ENCODE peak calls at places on chromosomes 2 and 18, in six cellular contexts. S is HL-60; M is A549; G is tibial nerve; Q is Karpas-422; C is CD4-positive, alpha-beta T cell. A is an unnamed sample.

GRCh38 chr2:222193328-222194008 is 105.3 kb downstream of the PAX3 start:
- DNase-seq in C (no peak), G (no peak), M (no peak), Q (peak; percentile 71), S (no peak), A (no peak)

GRCh38 chr2:109403841-109404201 is 209.9 kb downstream of the SEPTIN10 start:
- DNase-seq in C (no peak), S (no peak), G (no peak), M (no peak), Q (no peak), A (no peak)

GRCh38 chr2:174868916-174869315 is 104.6 kb upstream of the CHRNA1 start:
- DNase-seq in G (no peak), S (no peak), Q (no peak), M (no peak), C (no peak), A (no peak)

GRCh38 chr2:215479536-215480240 is 43.8 kb upstream of the FN1 start:
- DNase-seq in C (no peak), G (no peak), Q (no peak), S (no peak), M (no peak), A (no peak)

GRCh38 chr2:190583507-190584337 is 49.2 kb upstream of the NEMP2 start:
- DNase-seq in M (no peak), C (no peak), G (no peak), S (no peak), Q (peak; percentile 44), A (no peak)

GRCh38 chr2:45342-46130 is 769 bp downstream of the FAM110C start:
- DNase-seq in S (no peak), G (no peak), M (peak; percentile 15), Q (no peak), C (no peak), A (no peak)

GRCh38 chr2:168231609-168232241 is 15.7 kb downstream of the STK39 start:
- DNase-seq in G (no peak), C (no peak), M (no peak), Q (no peak), S (no peak), A (no peak)

GRCh38 chr2:53896864-53897263 is 37.1 kb upstream of the GPR75 start:
- DNase-seq in G (no peak), M (peak; percentile 18), C (no peak), S (no peak), Q (no peak), A (no peak)

GRCh38 chr2:239791727-239792648 is 233.2 kb downstream of the NDUFA10 start:
- DNase-seq in C (no peak), S (no peak), G (no peak), M (no peak), Q (no peak), A (no peak)

GRCh38 chr2:213818436-213818835 is 534.2 kb downstream of the SPAG16 start:
- DNase-seq in Q (no peak), C (no peak), G (no peak), M (no peak), S (no peak), A (no peak)

GRCh38 chr2:20618468-20618885 is 32.4 kb downstream of the HS1BP3 start:
- DNase-seq in Q (no peak), M (no peak), G (no peak), S (no peak), C (no peak), A (peak; percentile 75)

GRCh38 chr2:196075196-196075595 is 6.6 kb upstream of the DNAH7 start:
- DNase-seq in Q (peak; percentile 2), M (no peak), S (no peak), C (no peak), G (no peak), A (no peak)

GRCh38 chr18:59961086-59961485 is 61.3 kb downstream of the PMAIP1 start:
- DNase-seq in S (peak; percentile 32), Q (peak; percentile 71), C (no peak), G (no peak), M (no peak), A (no peak)
- H3K27ac ChIP-seq in S (no peak overlapping the region), Q (peak overlapping the region; percentile 85), C (no peak overlapping the region), G (no peak overlapping the region), M (no peak overlapping the region), A (no peak overlapping the region)

DNA sequence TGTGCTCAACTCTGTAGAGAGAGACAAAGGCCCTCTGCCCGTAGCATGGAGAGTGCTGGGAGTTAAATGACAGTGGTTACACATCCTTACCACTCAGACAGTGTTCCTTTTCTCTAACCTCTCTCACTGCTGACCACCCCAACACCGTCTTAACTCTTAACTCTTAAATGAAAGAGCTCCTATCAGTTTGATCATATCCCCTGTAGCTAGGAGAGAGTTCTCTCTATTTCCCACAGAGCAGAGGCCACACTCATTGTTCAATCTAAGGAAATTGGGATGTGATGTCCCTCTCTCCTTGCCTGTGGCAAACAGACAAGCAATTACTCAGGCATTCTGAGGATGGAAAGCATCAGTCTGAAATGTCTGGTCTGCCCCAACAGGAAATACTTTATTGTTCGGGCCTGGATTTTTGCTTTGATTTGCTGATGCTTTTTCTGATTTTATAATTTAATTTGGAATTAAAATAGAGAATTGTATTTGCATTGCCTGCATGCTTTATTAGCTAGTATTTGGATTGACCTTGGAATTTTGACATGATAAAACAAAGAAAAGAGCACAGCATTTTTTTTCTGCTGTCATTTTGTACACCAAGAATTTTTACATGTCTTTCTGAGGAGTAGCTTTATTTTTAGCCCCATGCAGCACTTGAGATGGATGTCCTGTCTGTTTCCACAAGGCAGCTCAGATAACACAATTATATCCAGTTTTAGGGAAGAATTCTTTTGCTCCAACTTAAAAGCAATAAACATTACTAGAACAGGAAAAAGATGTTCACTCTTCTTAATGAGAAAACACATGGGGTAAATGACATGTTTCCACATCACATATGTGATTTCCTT is 27.7 kb upstream of the IER3IP1 start:
- DNase-seq in S (no peak), C (no peak), M (no peak), Q (no peak), G (no peak), A (no peak)
- H3K27ac ChIP-seq in S (no peak overlapping the region), C (no peak overlapping the region), M (no peak overlapping the region), Q (no peak overlapping the region), G (no peak overlapping the region), A (no peak overlapping the region)

GRCh38 chr2:102114290-102114721 is 28.2 kb upstream of the IL1R1 start:
- DNase-seq in S (no peak), M (no peak), Q (no peak), C (no peak), G (no peak), A (no peak)

GRCh38 chr2:102119255-102119654 is 23.3 kb upstream of the IL1R1 start:
- DNase-seq in C (no peak), S (no peak), Q (no peak), G (no peak), M (no peak), A (no peak)

GRCh38 chr2:102117488-102117887 is 25.1 kb upstream of the IL1R1 start:
- DNase-seq in G (no peak), C (no peak), M (no peak), S (no peak), Q (no peak), A (no peak)

GRCh38 chr2:102114851-102115497 is 27.6 kb upstream of the IL1R1 start:
- DNase-seq in C (no peak), M (no peak), S (no peak), Q (no peak), G (no peak), A (no peak)

DNA sequence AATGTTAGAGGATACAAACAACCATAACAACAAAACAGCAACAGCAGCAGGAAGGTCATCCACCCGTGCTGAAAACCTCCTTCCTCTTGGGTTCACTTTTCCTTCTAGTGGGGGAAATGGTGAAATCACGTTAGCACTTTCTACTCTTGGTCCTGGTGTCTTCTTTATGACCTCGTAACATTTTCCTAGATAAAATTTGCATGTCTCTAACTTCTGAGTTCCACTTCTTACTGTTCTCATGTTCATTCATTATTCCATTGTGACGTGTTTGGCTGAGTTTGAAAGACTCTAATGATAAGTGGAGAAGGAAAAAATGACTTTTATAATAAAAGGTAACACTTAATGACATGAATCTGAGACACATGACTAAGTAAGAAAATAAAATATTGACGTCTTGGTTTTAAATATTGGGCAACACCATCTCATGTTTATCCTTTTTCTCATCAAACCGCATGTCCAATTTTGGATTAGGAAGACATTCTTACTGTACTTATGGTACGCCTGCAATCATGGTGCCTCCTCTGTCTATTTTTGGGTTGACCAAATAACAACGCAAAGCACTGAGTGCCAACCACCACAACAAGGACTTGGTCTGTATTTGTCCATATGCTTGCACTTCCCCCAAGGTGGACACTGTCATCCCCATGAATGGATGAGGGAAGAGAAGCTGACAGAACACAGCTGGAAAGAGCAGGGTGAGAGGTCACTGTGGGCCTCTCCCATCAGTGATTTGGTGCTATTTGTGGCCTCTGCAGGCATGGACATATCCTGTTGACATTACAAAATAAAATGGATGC is 25.7 kb upstream of the IL1R1 start:
- DNase-seq in C (no peak), S (no peak), G (no peak), Q (no peak), M (no peak), A (no peak)
- H3K27ac ChIP-seq in C (no peak overlapping the region), S (no peak overlapping the region), G (no peak overlapping the region), Q (no peak overlapping the region), M (no peak overlapping the region), A (peak overlapping the region; percentile 56)

DNA sequence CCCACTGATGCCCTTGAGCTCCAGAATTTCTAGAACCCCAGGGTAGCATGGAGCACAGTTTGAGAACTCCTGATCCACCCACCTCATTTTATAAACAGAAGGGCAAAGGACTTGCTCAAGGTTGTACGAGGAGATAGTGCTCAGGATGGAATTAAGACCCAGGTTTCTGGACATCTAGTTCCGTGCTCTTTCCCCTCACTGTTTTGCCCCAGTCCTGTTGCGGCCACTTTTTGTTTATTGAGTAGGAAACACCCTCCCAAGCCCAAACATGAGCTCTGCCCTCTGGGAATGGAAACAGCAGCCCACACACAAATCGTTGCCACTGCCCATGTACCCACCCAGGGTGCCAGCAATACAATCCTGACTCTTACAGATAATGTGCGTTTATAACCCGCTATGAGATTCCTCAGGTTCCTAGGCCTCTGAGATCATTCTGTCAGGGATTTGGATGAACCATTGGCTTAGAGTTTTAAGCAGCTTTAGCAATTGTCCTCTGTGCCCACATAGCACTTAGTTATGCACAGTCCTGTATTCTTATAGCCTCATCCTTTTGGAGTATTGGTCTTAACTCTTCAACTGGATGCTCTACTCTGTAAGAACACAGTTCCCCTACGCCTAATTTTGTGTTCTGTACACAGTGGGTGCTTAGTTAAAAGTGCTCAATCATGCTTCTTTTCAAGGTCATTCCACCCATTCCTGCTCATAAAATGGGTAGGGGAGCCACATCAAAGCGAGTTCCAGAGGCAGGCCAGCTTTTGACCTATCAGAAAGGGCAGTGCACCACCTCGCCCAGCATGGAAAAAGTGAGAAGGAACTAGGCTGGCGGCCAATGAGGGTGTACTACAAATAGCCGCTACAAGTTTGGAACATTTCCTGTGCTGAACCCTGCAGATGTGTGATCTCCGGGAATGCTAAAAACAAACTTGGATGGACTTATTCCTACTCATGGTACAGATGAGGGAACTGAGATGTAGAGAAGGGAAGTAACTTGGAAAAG is 60.3 kb upstream of the IGFBP2 start:
- DNase-seq in Q (no peak), S (no peak), M (no peak), G (peak; percentile 60), C (no peak), A (no peak)
- H3K27ac ChIP-seq in Q (no peak overlapping the region), S (no peak overlapping the region), M (no peak overlapping the region), G (peak overlapping the region; percentile 76), C (no peak overlapping the region), A (peak overlapping the region; percentile 60)

A was measured in lower lobe of right lung.